ENCODE peak calls at places on chromosomes 6 and 20, in eight cellular contexts. One of them, this sample, is unnamed.

GRCh38 chr6:18328549-18328922 is 58.6 kb upstream of the RNF144B start:
- DNase-seq in GM23248: no peak
- DNase-seq in CD4-positive, alpha-beta T cell: no peak
- DNase-seq in astrocyte: no peak
- DNase-seq in PC-9: no peak
- DNase-seq in IMR-90: no peak
- DNase-seq in lower lobe of right lung: no peak
- DNase-seq in MM.1S: no peak
- DNase-seq in this sample: peak; percentile 29

GRCh38 chr6:12801141-12801540 is 84.6 kb downstream of the PHACTR1 start:
- DNase-seq in GM23248: peak; percentile 67
- DNase-seq in CD4-positive, alpha-beta T cell: no peak
- DNase-seq in astrocyte: peak; percentile 67
- DNase-seq in PC-9: no peak
- DNase-seq in IMR-90: no peak
- DNase-seq in lower lobe of right lung: no peak
- DNase-seq in MM.1S: no peak
- DNase-seq in this sample: no peak

GRCh38 chr6:135853227-135853626 is 1.7 kb downstream of the PDE7B start:
- DNase-seq in GM23248: peak; percentile 34
- DNase-seq in CD4-positive, alpha-beta T cell: no peak
- DNase-seq in astrocyte: no peak
- DNase-seq in PC-9: no peak
- DNase-seq in IMR-90: peak; percentile 41
- DNase-seq in lower lobe of right lung: no peak
- DNase-seq in MM.1S: no peak
- DNase-seq in this sample: no peak

GRCh38 chr6:15796130-15796766 is 133.4 kb upstream of the DTNBP1 start:
- DNase-seq in GM23248: peak; percentile 13
- DNase-seq in CD4-positive, alpha-beta T cell: no peak
- DNase-seq in astrocyte: no peak
- DNase-seq in PC-9: no peak
- DNase-seq in IMR-90: no peak
- DNase-seq in lower lobe of right lung: no peak
- DNase-seq in MM.1S: no peak
- DNase-seq in this sample: no peak

GRCh38 chr6:11942185-11942864 is 69.8 kb upstream of the HIVEP1 start:
- DNase-seq in GM23248: no peak
- DNase-seq in CD4-positive, alpha-beta T cell: no peak
- DNase-seq in astrocyte: no peak
- DNase-seq in PC-9: no peak
- DNase-seq in IMR-90: no peak
- DNase-seq in lower lobe of right lung: no peak
- DNase-seq in MM.1S: no peak
- DNase-seq in this sample: no peak

GRCh38 chr6:127547215-127547614 is 28.1 kb upstream of the MTCL3 start:
- DNase-seq in GM23248: peak; percentile 40
- DNase-seq in CD4-positive, alpha-beta T cell: no peak
- DNase-seq in astrocyte: no peak
- DNase-seq in PC-9: no peak
- DNase-seq in IMR-90: no peak
- DNase-seq in lower lobe of right lung: no peak
- DNase-seq in MM.1S: peak; percentile 16
- DNase-seq in this sample: no peak

GRCh38 chr6:27161946-27162603 is 85.4 kb upstream of the PRSS16 start:
- DNase-seq in GM23248: peak; percentile 66
- DNase-seq in CD4-positive, alpha-beta T cell: no peak
- DNase-seq in astrocyte: peak; percentile 53
- DNase-seq in PC-9: peak; percentile 61
- DNase-seq in IMR-90: peak; percentile 81
- DNase-seq in lower lobe of right lung: no peak
- DNase-seq in MM.1S: peak; percentile 45
- DNase-seq in this sample: no peak

GRCh38 chr6:165732696-165733486 is 69.8 kb upstream of the PDE10A start:
- DNase-seq in GM23248: no peak
- DNase-seq in CD4-positive, alpha-beta T cell: no peak
- DNase-seq in astrocyte: no peak
- DNase-seq in PC-9: no peak
- DNase-seq in IMR-90: no peak
- DNase-seq in lower lobe of right lung: no peak
- DNase-seq in MM.1S: no peak
- DNase-seq in this sample: no peak

GRCh38 chr6:69027861-69028260 is 392.8 kb downstream of the ADGRB3 start:
- DNase-seq in GM23248: no peak
- DNase-seq in CD4-positive, alpha-beta T cell: no peak
- DNase-seq in astrocyte: peak; percentile 10
- DNase-seq in PC-9: no peak
- DNase-seq in IMR-90: no peak
- DNase-seq in lower lobe of right lung: no peak
- DNase-seq in MM.1S: no peak
- DNase-seq in this sample: no peak

GRCh38 chr6:11729083-11729482 is 49.5 kb downstream of the ADTRP start:
- DNase-seq in GM23248: no peak
- DNase-seq in CD4-positive, alpha-beta T cell: peak; percentile 59
- DNase-seq in astrocyte: no peak
- DNase-seq in PC-9: no peak
- DNase-seq in IMR-90: no peak
- DNase-seq in lower lobe of right lung: no peak
- DNase-seq in MM.1S: no peak
- DNase-seq in this sample: no peak

GRCh38 chr6:108432792-108433191 is 127.9 kb upstream of the FOXO3 start:
- DNase-seq in GM23248: no peak
- DNase-seq in CD4-positive, alpha-beta T cell: no peak
- DNase-seq in astrocyte: no peak
- DNase-seq in PC-9: no peak
- DNase-seq in IMR-90: no peak
- DNase-seq in lower lobe of right lung: no peak
- DNase-seq in MM.1S: no peak
- DNase-seq in this sample: peak; percentile 12

GRCh38 chr6:84763397-84764331 is 734 bp downstream of the TBX18 start:
- DNase-seq in GM23248: peak; percentile 92
- DNase-seq in CD4-positive, alpha-beta T cell: no peak
- DNase-seq in astrocyte: peak; percentile 44
- DNase-seq in PC-9: no peak
- DNase-seq in IMR-90: peak; percentile 14
- DNase-seq in lower lobe of right lung: peak; percentile 46
- DNase-seq in MM.1S: no peak
- DNase-seq in this sample: no peak

GRCh38 chr20:48169650-48170049 is 384.4 kb upstream of the SULF2 start:
- DNase-seq in GM23248: no peak
- DNase-seq in CD4-positive, alpha-beta T cell: no peak
- DNase-seq in astrocyte: no peak
- DNase-seq in PC-9: no peak
- DNase-seq in IMR-90: no peak
- DNase-seq in lower lobe of right lung: no peak
- DNase-seq in MM.1S: no peak
- DNase-seq in this sample: peak; percentile 14

GRCh38 chr20:46501337-46501942 is 11.9 kb downstream of the ZNF334 start:
- DNase-seq in GM23248: no peak
- DNase-seq in CD4-positive, alpha-beta T cell: no peak
- DNase-seq in astrocyte: no peak
- DNase-seq in PC-9: peak; percentile 2
- DNase-seq in IMR-90: no peak
- DNase-seq in lower lobe of right lung: no peak
- DNase-seq in MM.1S: no peak
- DNase-seq in this sample: no peak
- H3K9me3 ChIP-seq in GM23248: no peaks in the 10 kb centered on the region
- H3K9me3 ChIP-seq in CD4-positive, alpha-beta T cell: peaks cover 41% of the 10 kb centered on the region
- H3K9me3 ChIP-seq in astrocyte: peaks cover 53% of the 10 kb centered on the region
- H3K9me3 ChIP-seq in PC-9: peaks cover 28% of the 10 kb centered on the region
- H3K9me3 ChIP-seq in IMR-90: peaks cover 27% of the 10 kb centered on the region
- H3K9me3 ChIP-seq in lower lobe of right lung: peaks cover 28% of the 10 kb centered on the region
- H3K9me3 ChIP-seq in MM.1S: no peaks in the 10 kb centered on the region
- H3K9me3 ChIP-seq in this sample: no peaks in the 10 kb centered on the region

DNA sequence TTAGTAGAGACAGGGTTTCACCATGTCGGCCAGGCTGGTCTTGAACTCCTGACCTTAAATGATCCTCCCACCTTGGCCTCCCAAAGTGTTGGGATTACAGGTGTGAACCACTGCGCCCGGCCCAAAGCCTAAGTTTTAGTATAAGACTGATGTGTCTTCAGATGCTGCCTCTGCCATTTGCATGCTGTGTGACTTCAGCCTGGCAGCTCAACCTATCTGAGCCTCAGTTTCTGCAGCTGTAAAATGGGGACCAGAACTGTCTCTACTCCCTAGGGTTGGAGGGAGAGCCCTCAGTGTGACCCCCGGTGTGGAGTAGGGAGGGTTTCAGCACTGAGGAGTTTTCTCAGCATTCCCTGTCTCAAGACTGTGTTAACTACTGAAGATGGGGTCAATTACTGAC is 64.6 kb downstream of the PHACTR3 start:
- DNase-seq in GM23248: no peak
- DNase-seq in CD4-positive, alpha-beta T cell: no peak
- DNase-seq in astrocyte: no peak
- DNase-seq in PC-9: no peak
- DNase-seq in IMR-90: no peak
- DNase-seq in lower lobe of right lung: no peak
- DNase-seq in MM.1S: no peak
- DNase-seq in this sample: no peak
- H3K9me3 ChIP-seq in GM23248: no peaks in the 10 kb centered on the region
- H3K9me3 ChIP-seq in CD4-positive, alpha-beta T cell: no peaks in the 10 kb centered on the region
- H3K9me3 ChIP-seq in astrocyte: peaks cover 8% of the 10 kb centered on the region
- H3K9me3 ChIP-seq in PC-9: no peaks in the 10 kb centered on the region
- H3K9me3 ChIP-seq in IMR-90: peaks cover 58% of the 10 kb centered on the region
- H3K9me3 ChIP-seq in lower lobe of right lung: no peaks in the 10 kb centered on the region
- H3K9me3 ChIP-seq in MM.1S: no peaks in the 10 kb centered on the region
- H3K9me3 ChIP-seq in this sample: no peaks in the 10 kb centered on the region

GRCh38 chr6:67887747-67888545 is 747.1 kb upstream of the ADGRB3 start:
- DNase-seq in GM23248: no peak
- DNase-seq in CD4-positive, alpha-beta T cell: no peak
- DNase-seq in astrocyte: no peak
- DNase-seq in PC-9: no peak
- DNase-seq in IMR-90: no peak
- DNase-seq in lower lobe of right lung: no peak
- DNase-seq in MM.1S: no peak
- DNase-seq in this sample: no peak
- H3K9me3 ChIP-seq in GM23248: no peaks in the 10 kb centered on the region
- H3K9me3 ChIP-seq in CD4-positive, alpha-beta T cell: no peaks in the 10 kb centered on the region
- H3K9me3 ChIP-seq in astrocyte: no peaks in the 10 kb centered on the region
- H3K9me3 ChIP-seq in PC-9: no peaks in the 10 kb centered on the region
- H3K9me3 ChIP-seq in IMR-90: peaks cover 17% of the 10 kb centered on the region
- H3K9me3 ChIP-seq in lower lobe of right lung: no peaks in the 10 kb centered on the region
- H3K9me3 ChIP-seq in MM.1S: no peaks in the 10 kb centered on the region
- H3K9me3 ChIP-seq in this sample: no peaks in the 10 kb centered on the region

GRCh38 chr20:62552613-62553012 is 76.8 kb upstream of the GATA5 start:
- DNase-seq in GM23248: no peak
- DNase-seq in CD4-positive, alpha-beta T cell: no peak
- DNase-seq in astrocyte: no peak
- DNase-seq in PC-9: no peak
- DNase-seq in IMR-90: no peak
- DNase-seq in lower lobe of right lung: no peak
- DNase-seq in MM.1S: no peak
- DNase-seq in this sample: no peak
- H3K9me3 ChIP-seq in GM23248: no peaks in the 10 kb centered on the region
- H3K9me3 ChIP-seq in CD4-positive, alpha-beta T cell: no peaks in the 10 kb centered on the region
- H3K9me3 ChIP-seq in astrocyte: no peaks in the 10 kb centered on the region
- H3K9me3 ChIP-seq in PC-9: no peaks in the 10 kb centered on the region
- H3K9me3 ChIP-seq in IMR-90: no peaks in the 10 kb centered on the region
- H3K9me3 ChIP-seq in lower lobe of right lung: no peaks in the 10 kb centered on the region
- H3K9me3 ChIP-seq in MM.1S: no peaks in the 10 kb centered on the region
- H3K9me3 ChIP-seq in this sample: no peaks in the 10 kb centered on the region

GRCh38 chr6:1314617-1315016 is 2.7 kb downstream of the FOXQ1 start:
- DNase-seq in GM23248: no peak
- DNase-seq in CD4-positive, alpha-beta T cell: no peak
- DNase-seq in astrocyte: no peak
- DNase-seq in PC-9: no peak
- DNase-seq in IMR-90: no peak
- DNase-seq in lower lobe of right lung: no peak
- DNase-seq in MM.1S: no peak
- DNase-seq in this sample: no peak

GRCh38 chr6:1312444-1313363 is 806 bp downstream of the FOXQ1 start:
- DNase-seq in GM23248: peak; percentile 42
- DNase-seq in CD4-positive, alpha-beta T cell: no peak
- DNase-seq in astrocyte: no peak
- DNase-seq in PC-9: peak; percentile 34
- DNase-seq in IMR-90: no peak
- DNase-seq in lower lobe of right lung: peak; percentile 69
- DNase-seq in MM.1S: no peak
- DNase-seq in this sample: peak; percentile 49

GRCh38 chr6:1315201-1315559 is 3.3 kb downstream of the FOXQ1 start:
- DNase-seq in GM23248: no peak
- DNase-seq in CD4-positive, alpha-beta T cell: no peak
- DNase-seq in astrocyte: no peak
- DNase-seq in PC-9: no peak
- DNase-seq in IMR-90: no peak
- DNase-seq in lower lobe of right lung: no peak
- DNase-seq in MM.1S: no peak
- DNase-seq in this sample: no peak

GRCh38 chr6:1313364-1313754 is 1.5 kb downstream of the FOXQ1 start:
- DNase-seq in GM23248: peak; percentile 30
- DNase-seq in CD4-positive, alpha-beta T cell: no peak
- DNase-seq in astrocyte: no peak
- DNase-seq in PC-9: peak; percentile 35
- DNase-seq in IMR-90: no peak
- DNase-seq in lower lobe of right lung: no peak
- DNase-seq in MM.1S: no peak
- DNase-seq in this sample: no peak

DNA sequence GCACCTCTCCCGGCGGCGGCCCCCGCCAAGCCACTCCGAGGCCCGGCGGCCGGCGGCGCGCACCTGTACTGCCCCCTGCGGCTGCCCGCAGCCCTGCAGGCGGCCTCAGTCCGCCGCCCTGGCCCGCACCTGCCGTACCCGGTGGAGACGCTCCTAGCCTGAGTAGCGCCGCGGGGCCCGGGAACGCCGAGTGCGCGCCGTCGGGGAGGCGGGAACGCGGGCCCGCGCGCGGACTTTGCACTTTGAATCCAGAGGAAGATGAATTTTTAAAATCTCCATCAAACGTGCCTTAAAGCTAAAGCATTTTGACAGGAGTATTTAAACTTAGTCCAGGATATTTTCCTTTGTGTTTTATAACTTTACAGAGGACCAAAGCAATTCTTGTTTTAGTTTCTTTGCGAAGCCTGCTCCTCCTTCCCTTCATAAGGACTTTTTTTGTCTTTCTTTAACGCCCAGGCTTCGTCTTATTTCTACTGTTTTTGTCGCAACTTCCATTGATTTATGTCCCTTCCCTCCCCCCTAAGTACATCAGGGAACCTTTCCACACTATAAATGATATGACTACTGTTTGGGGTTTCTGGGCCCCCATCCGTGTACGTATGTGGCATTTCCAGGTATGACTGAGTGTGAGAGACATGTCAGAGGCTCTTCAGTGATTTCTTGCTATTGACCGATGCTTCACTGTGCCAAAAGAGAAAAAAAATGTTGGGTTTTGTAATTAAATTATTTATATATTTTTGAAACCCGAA is 2.0 kb downstream of the FOXQ1 start:
- DNase-seq in GM23248: peak; percentile 47
- DNase-seq in CD4-positive, alpha-beta T cell: no peak
- DNase-seq in astrocyte: no peak
- DNase-seq in PC-9: peak; percentile 39
- DNase-seq in IMR-90: no peak
- DNase-seq in lower lobe of right lung: peak; percentile 73
- DNase-seq in MM.1S: no peak
- DNase-seq in this sample: peak; percentile 51
- H3K9me3 ChIP-seq in GM23248: no peaks in the 10 kb centered on the region
- H3K9me3 ChIP-seq in CD4-positive, alpha-beta T cell: no peaks in the 10 kb centered on the region
- H3K9me3 ChIP-seq in astrocyte: no peaks in the 10 kb centered on the region
- H3K9me3 ChIP-seq in PC-9: no peaks in the 10 kb centered on the region
- H3K9me3 ChIP-seq in IMR-90: no peaks in the 10 kb centered on the region
- H3K9me3 ChIP-seq in lower lobe of right lung: no peaks in the 10 kb centered on the region
- H3K9me3 ChIP-seq in MM.1S: no peaks in the 10 kb centered on the region
- H3K9me3 ChIP-seq in this sample: no peaks in the 10 kb centered on the region

GRCh38 chr20:61223121-61223520 is 28.9 kb upstream of the CDH4 start:
- DNase-seq in GM23248: no peak
- DNase-seq in CD4-positive, alpha-beta T cell: no peak
- DNase-seq in astrocyte: no peak
- DNase-seq in PC-9: no peak
- DNase-seq in IMR-90: no peak
- DNase-seq in lower lobe of right lung: no peak
- DNase-seq in MM.1S: no peak
- DNase-seq in this sample: no peak
- H3K9me3 ChIP-seq in GM23248: no peaks in the 10 kb centered on the region
- H3K9me3 ChIP-seq in CD4-positive, alpha-beta T cell: no peaks in the 10 kb centered on the region
- H3K9me3 ChIP-seq in astrocyte: no peaks in the 10 kb centered on the region
- H3K9me3 ChIP-seq in PC-9: no peaks in the 10 kb centered on the region
- H3K9me3 ChIP-seq in IMR-90: no peaks in the 10 kb centered on the region
- H3K9me3 ChIP-seq in lower lobe of right lung: no peaks in the 10 kb centered on the region
- H3K9me3 ChIP-seq in MM.1S: no peaks in the 10 kb centered on the region
- H3K9me3 ChIP-seq in this sample: no peaks in the 10 kb centered on the region